ENCODE peak calls at places on chromosome 19, in four cellular contexts. Q, X, Z and P are unnamed samples.

GRCh38 chr19:41328157-41328817 is 18.3 kb downstream of the CCDC97 start:
- DNase-seq in Z (no peak), X (peak), Q (no peak), P (no peak)

GRCh38 chr19:31350693-31351211 is 1.5 kb upstream of the TSHZ3 start:
- DNase-seq in Q (no peak), X (peak), Z (no peak), P (peak)

GRCh38 chr19:38658462-38659306 is 11.2 kb downstream of the ACTN4 start:
- DNase-seq in Z (no peak), Q (no peak), X (peak), P (no peak)

GRCh38 chr19:3687774-3688706 is 12.2 kb downstream of the PIP5K1C start:
- DNase-seq in Q (peak), X (no peak), Z (no peak), P (no peak)

GRCh38 chr19:24062222-24062621 is 24.8 kb upstream of the ZNF254 start:
- DNase-seq in X (no peak), Q (no peak), Z (no peak), P (no peak)

GRCh38 chr19:3338541-3339181 is 27.7 kb upstream of the NFIC start:
- DNase-seq in X (no peak), Z (no peak), Q (peak), P (no peak)

GRCh38 chr19:2549701-2550191 is 73.8 kb downstream of the GADD45B start:
- DNase-seq in X (peak), Q (no peak), Z (peak), P (no peak)

GRCh38 chr19:408441-409005 is 424 bp downstream of the C2CD4C start:
- DNase-seq in Q (no peak), Z (peak), X (no peak), P (peak)

GRCh38 chr19:4449826-4450075 is 7.8 kb downstream of the UBXN6 start:
- DNase-seq in Z (no peak), X (no peak), Q (no peak), P (no peak)

GRCh38 chr19:49442354-49442753 is 1.0 kb upstream of the SLC17A7 start:
- DNase-seq in X (no peak), Z (peak), Q (no peak), P (peak)

GRCh38 chr19:39236527-39236926 is 8.3 kb downstream of the IFNL3 start:
- DNase-seq in Q (peak), Z (no peak), X (no peak), P (no peak)

GRCh38 chr19:535017-535835 is 3.7 kb downstream of the CDC34 start:
- DNase-seq in Z (no peak), Q (no peak), X (no peak), P (no peak)

GRCh38 chr19:32901504-32902161 is 32.1 kb upstream of the SLC7A9 start:
- DNase-seq in Q (no peak), X (no peak), Z (no peak), P (no peak)

GRCh38 chr19:4939466-4939865 is 29.4 kb upstream of the KDM4B start:
- DNase-seq in Z (no peak), X (no peak), Q (no peak), P (no peak)

GRCh38 chr19:45509692-45510015 is 2.4 kb downstream of the VASP start:
- DNase-seq in Q (no peak), Z (no peak), X (no peak), P (no peak)
- H3K4me3 ChIP-seq in Q (peak), Z (peak), X (peak), P (peak)

GRCh38 chr19:51330366-51330765 is 11.6 kb downstream of the VSIG10L start:
- DNase-seq in Q (no peak), X (no peak), Z (no peak), P (no peak)

GRCh38 chr19:51329411-51329810 is 12.5 kb downstream of the VSIG10L start:
- DNase-seq in Z (no peak), X (no peak), Q (no peak), P (no peak)

GRCh38 chr19:51326216-51327065 is 15.0 kb downstream of the IGLON5 start:
- DNase-seq in Q (no peak), X (no peak), Z (no peak), P (no peak)

GRCh38 chr19:51325161-51325979 is 13.9 kb downstream of the IGLON5 start:
- DNase-seq in X (no peak), Q (no peak), Z (no peak), P (no peak)

DNA sequence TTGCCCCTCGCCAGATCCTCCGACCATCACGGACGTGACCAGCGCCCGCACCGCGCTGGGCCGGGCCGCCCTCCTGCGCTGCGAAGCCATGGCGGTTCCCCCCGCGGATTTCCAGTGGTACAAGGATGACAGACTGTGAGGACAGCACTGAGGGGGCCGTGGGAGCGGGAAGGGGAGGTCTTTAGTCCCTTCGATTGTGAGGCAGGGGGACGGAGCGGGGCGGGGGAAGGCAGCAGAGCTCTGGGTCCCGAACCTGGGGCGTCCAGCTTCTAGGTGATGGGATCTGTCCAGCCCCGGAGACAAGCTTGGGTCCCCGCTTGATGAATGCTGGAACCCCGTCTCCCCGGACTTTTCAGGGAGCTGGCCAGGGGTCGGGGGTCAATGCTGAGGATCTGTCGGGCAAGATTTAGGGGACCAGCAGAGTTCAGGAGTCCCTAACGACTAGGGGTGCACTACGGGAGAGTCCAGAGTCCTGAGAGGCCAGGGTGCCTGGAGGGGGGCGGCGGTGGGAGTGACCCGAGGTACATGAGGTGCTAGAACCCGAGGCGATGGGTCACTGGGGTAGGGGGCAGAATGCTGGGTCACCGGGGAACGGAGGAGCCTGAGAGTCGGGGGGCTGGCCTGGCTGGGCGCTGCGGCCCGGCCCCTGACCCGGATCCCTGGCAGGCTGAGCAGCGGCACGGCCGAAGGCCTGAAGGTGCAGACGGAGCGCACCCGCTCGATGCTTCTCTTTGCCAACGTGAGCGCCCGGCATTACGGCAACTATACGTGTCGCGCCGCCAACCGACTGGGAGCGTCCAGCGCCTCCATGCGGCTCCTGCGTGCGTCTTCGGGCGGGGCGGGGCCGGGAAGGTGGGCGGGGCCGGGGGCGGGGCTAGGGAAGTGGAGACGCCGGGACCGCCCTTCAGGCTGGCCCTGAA is 14.6 kb downstream of the VSIG10L start:
- DNase-seq in Z (no peak), X (peak), Q (peak), P (peak)
- H3K4me3 ChIP-seq in Z (peak), X (no peak), Q (no peak), P (peak)

GRCh38 chr19:47600246-47601179 is 8.4 kb upstream of the BICRA start:
- DNase-seq in Z (peak), Q (peak), X (peak), P (peak)

GRCh38 chr19:47593860-47594259 is 15.1 kb upstream of the BICRA start:
- DNase-seq in Q (no peak), X (no peak), Z (no peak), P (no peak)

GRCh38 chr19:47595937-47596336 is 13.0 kb upstream of the BICRA start:
- DNase-seq in X (no peak), Q (no peak), Z (no peak), P (no peak)

GRCh38 chr19:47601180-47601904 is 7.6 kb upstream of the BICRA start:
- DNase-seq in Z (no peak), X (no peak), Q (no peak), P (no peak)

GRCh38 chr19:47598407-47599349 is 10.3 kb upstream of the BICRA start:
- DNase-seq in X (peak), Z (no peak), Q (no peak), P (peak)
- H3K4me3 ChIP-seq in X (peak), Z (peak), Q (no peak), P (peak)

GRCh38 chr19:44204772-44205171 is 7.6 kb upstream of the ZNF227 start:
- DNase-seq in Q (no peak), Z (no peak), X (no peak), P (no peak)

GRCh38 chr19:44196772-44197171 is 15.6 kb upstream of the ZNF227 start:
- DNase-seq in Q (no peak), Z (no peak), X (no peak), P (no peak)

GRCh38 chr19:44207126-44207803 is 5.1 kb upstream of the ZNF227 start:
- DNase-seq in X (peak), Q (peak), Z (peak), P (peak)

GRCh38 chr19:44202974-44203373 is 9.4 kb upstream of the ZNF227 start:
- DNase-seq in Z (no peak), X (no peak), Q (no peak), P (no peak)

DNA sequence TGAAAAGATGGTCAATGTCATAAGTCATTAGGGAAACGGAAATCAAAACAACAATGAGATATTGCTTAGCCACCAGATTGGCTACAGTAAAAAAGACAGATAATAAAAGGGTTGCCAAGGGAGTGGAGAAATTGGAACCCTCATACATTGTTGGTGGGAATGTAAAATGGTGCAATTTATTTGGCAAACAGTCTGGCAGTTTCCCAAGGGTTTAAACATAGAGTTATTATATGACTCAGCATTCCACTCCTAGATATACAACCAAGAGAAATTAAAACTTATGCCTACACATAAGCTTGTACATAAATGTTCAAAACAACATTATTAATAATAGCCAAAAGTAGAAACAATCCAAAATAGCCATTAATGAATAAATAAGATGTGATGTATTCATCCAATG is 9.9 kb upstream of the ZNF227 start:
- DNase-seq in Z (no peak), Q (no peak), X (peak), P (no peak)
- H3K4me3 ChIP-seq in Z (no peak), Q (no peak), X (no peak), P (no peak)

DNA sequence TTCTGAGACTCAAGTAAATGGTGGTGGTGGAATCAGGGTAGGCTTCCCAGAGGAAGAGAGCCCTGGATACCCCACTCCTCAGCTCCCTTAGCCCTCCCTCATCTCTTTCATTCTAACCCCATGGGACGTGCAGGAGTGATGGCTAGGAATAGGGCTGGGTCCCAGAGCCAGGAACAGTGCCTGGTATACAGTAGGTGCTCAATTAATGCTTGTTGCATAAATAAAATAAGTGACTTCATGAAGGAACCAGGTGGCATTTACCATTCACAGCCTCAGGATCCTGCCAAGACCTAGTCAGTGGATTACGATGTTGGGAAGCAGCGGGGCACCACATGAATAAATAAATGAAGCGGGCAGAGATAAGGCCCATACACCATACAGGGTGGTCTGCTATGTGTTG is 3.9 kb downstream of the UNC13A start:
- DNase-seq in Z (no peak), X (no peak), Q (no peak), P (no peak)
- H3K4me3 ChIP-seq in Z (no peak), X (no peak), Q (no peak), P (no peak)

GRCh38 chr19:55085923-55086715 is 10.4 kb downstream of the EPS8L1 start:
- DNase-seq in X (no peak), Q (no peak), Z (no peak), P (no peak)
- H3K4me3 ChIP-seq in X (no peak), Q (no peak), Z (peak), P (no peak)

GRCh38 chr19:18441804-18442788 is 4.2 kb upstream of the ISYNA1 start:
- DNase-seq in Q (no peak), Z (no peak), X (no peak), P (no peak)
- H3K4me3 ChIP-seq in Q (no peak), Z (no peak), X (no peak), P (no peak)

GRCh38 chr19:10516064-10516385 is 1.2 kb downstream of the S1PR5 start:
- DNase-seq in Z (no peak), X (no peak), Q (peak), P (no peak)
- H3K4me3 ChIP-seq in Z (no peak), X (no peak), Q (peak), P (no peak)